ENCODE peak calls at places on chromosomes 7 and 10, in six cellular contexts. D is foreskin keratinocyte, Z is GM12878, S is Panc1, M is astrocyte, C is fibroblast of lung. U is an unnamed sample.

GRCh38 chr7:120989571-120990220 is 1.2 kb downstream of the CPED1 start:
- DNase-seq in M (no peak), C (peak; percentile 24), D (no peak), S (no peak), Z (no peak), U (no peak)

GRCh38 chr7:2508327-2509231 is 11.0 kb upstream of the LFNG start:
- DNase-seq in Z (no peak), S (no peak), D (no peak), M (no peak), C (no peak), U (no peak)

GRCh38 chr10:5882961-5883360 is 6.7 kb downstream of the ANKRD16 start:
- DNase-seq in S (no peak), M (no peak), Z (no peak), D (no peak), C (no peak), U (no peak)

GRCh38 chr7:23981758-23982157 is 271.7 kb downstream of the STK31 start:
- DNase-seq in M (no peak), Z (no peak), C (no peak), D (no peak), S (no peak), U (no peak)

GRCh38 chr7:46533946-46534345 is 612.9 kb upstream of the IGFBP3 start:
- DNase-seq in M (no peak), S (no peak), Z (no peak), C (no peak), D (no peak), U (no peak)

GRCh38 chr7:108430664-108431063 is 25.6 kb downstream of the NRCAM start:
- DNase-seq in M (no peak), D (no peak), Z (no peak), S (no peak), C (no peak), U (no peak)

GRCh38 chr10:44986670-44987069 is 8.1 kb upstream of the DEPP1 start:
- DNase-seq in Z (no peak), S (no peak), D (no peak), M (peak; percentile 73), C (peak; percentile 78), U (no peak)

GRCh38 chr7:17581301-17581700 is 282.8 kb downstream of the AHR start:
- DNase-seq in M (no peak), D (no peak), C (no peak), Z (no peak), S (no peak), U (no peak)

GRCh38 chr10:88152720-88153119 is 289.3 kb downstream of the PTEN start:
- DNase-seq in Z (peak; percentile 40), C (peak; percentile 97), M (peak; percentile 94), D (peak; percentile 99), S (no peak), U (peak; percentile 87)

GRCh38 chr7:132500727-132501410 is 75.4 kb downstream of the PLXNA4 start:
- DNase-seq in D (no peak), M (peak; percentile 63), S (no peak), C (peak; percentile 69), Z (no peak), U (no peak)

GRCh38 chr7:377069-378040 is 87.4 kb downstream of the FOXL3 start:
- DNase-seq in S (no peak), C (no peak), Z (no peak), D (no peak), M (no peak), U (no peak)

GRCh38 chr10:11068861-11069633 is 51.4 kb downstream of the CELF2 start:
- DNase-seq in S (no peak), Z (no peak), D (no peak), M (no peak), C (no peak), U (no peak)

GRCh38 chr10:5692476-5693358 is 8.1 kb downstream of the TASOR2 start:
- DNase-seq in C (peak; percentile 50), S (no peak), M (peak; percentile 23), Z (peak; percentile 32), D (peak; percentile 22), U (no peak)

GRCh38 chr10:85105614-85106013 is 777.2 kb downstream of the CCSER2 start:
- DNase-seq in Z (no peak), S (no peak), D (no peak), M (no peak), C (no peak), U (no peak)

GRCh38 chr7:105675873-105676484 is 94.7 kb upstream of the EFCAB10 start:
- DNase-seq in S (no peak), Z (no peak), M (no peak), C (no peak), D (no peak), U (no peak)

GRCh38 chr10:132714096-132714721 is 71.7 kb downstream of the NKX6-2 start:
- DNase-seq in M (peak; percentile 26), D (no peak), C (peak; percentile 50), S (no peak), Z (no peak), U (no peak)

GRCh38 chr10:25683291-25683690 is 250.7 kb upstream of the MYO3A start:
- DNase-seq in M (no peak), D (no peak), C (no peak), S (no peak), Z (no peak), U (no peak)

GRCh38 chr7:5647816-5648215 is 133.6 kb downstream of the RNF216 start:
- DNase-seq in C (no peak), S (no peak), M (no peak), D (no peak), Z (no peak), U (no peak)

GRCh38 chr10:83229991-83230390 is 909.3 kb upstream of the GHITM start:
- DNase-seq in C (no peak), D (no peak), Z (no peak), S (no peak), M (no peak), U (no peak)

GRCh38 chr10:17066000-17066399 is 63.6 kb downstream of the CUBN start:
- DNase-seq in C (peak; percentile 37), Z (no peak), M (no peak), D (no peak), S (no peak), U (no peak)

GRCh38 chr10:48885376-48885775 is 54.3 kb downstream of the LRRC18 start:
- DNase-seq in C (peak; percentile 0), Z (no peak), D (peak; percentile 4), S (no peak), M (no peak), U (no peak)

GRCh38 chr10:75294031-75294437 is 58.3 kb upstream of the COMTD1 start:
- DNase-seq in S (no peak), M (no peak), Z (no peak), D (no peak), C (peak; percentile 8), U (no peak)
- H3K27me3 ChIP-seq in S (peaks cover 54% of the 10 kb centered on the region), M (peaks cover 8% of the 10 kb centered on the region), Z (peaks cover 4% of the 10 kb centered on the region), D (no peaks in the 10 kb centered on the region), C (peaks cover 49% of the 10 kb centered on the region), U (no peaks in the 10 kb centered on the region)

DNA sequence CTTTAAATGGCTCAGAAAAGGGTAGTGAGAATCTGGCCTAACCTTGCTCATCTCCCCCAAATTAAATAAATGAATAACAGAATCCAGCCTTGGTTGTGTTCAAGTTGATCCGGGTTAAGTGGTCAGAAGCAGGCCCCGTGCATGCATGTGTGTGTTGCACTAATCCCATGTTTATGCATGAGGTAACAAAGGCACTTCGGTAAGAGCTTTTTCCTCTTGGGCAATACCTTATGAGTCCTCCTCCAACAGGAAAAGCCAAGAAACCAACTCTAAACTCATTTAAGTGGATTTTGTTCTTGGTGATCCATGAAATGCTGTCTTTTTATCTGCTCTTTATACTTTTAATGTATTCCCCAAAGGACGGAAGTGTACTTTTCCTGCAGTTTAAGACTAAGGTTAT is 104.9 kb upstream of the YAE1 start:
- DNase-seq in M (no peak), S (no peak), Z (no peak), C (no peak), D (no peak), U (no peak)
- H3K27me3 ChIP-seq in M (peaks cover 1% of the 10 kb centered on the region), S (peaks cover 8% of the 10 kb centered on the region), Z (no peaks in the 10 kb centered on the region), C (peaks cover 3% of the 10 kb centered on the region), D (peaks cover 25% of the 10 kb centered on the region), U (no peaks in the 10 kb centered on the region)

DNA sequence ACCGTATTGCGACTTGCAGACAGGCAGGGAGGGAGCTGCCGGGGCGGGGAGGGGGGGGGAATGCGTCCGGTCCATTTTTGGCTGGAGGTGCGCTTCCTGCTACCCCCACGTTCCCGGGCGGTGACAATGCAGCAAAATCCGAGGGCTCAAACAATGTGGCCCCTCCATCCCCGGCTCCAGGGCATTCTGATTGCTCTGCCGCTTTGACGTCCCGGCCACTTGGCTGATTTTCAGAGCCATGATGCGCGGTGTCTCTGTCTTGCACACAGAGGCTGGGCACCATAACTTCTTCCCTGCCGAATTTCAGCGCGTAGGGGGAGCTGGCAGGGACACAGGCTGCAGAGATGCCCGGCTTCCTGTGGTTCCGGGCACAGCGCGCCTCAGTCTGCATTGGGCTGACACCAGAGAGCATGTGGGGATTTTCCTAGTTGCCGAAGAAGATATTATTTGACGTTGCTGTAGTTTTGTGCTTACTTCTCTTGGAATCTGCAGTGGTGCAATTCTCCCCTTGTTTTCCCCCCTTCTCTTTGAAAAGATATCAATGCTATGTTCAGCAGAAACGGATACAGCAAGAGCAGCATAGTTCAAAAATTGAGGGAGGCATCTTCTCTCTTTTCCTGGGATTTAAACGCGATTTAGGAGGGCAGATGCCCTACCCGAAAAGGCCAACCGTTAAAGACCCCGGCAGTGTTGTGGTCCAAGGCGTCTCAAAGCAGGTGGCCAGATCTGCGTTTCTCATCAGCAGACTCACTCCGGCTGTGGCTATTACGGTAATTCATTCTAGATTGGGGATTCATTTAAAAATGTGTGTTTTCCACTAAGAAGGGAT is 1.4 kb downstream of the HECW1 start:
- DNase-seq in M (no peak), S (no peak), C (no peak), Z (no peak), D (no peak), U (no peak)
- H3K27me3 ChIP-seq in M (peaks cover 31% of the 10 kb centered on the region), S (peaks cover 61% of the 10 kb centered on the region), C (peaks cover 44% of the 10 kb centered on the region), Z (peaks cover 3% of the 10 kb centered on the region), D (peaks cover 98% of the 10 kb centered on the region), U (peaks cover 47% of the 10 kb centered on the region)

GRCh38 chr7:155506854-155507337 is 39.5 kb downstream of the CNPY1 start:
- DNase-seq in C (no peak), Z (no peak), S (no peak), M (no peak), D (peak; percentile 35), U (no peak)

GRCh38 chr7:155508372-155509024 is 37.9 kb downstream of the CNPY1 start:
- DNase-seq in C (no peak), D (no peak), Z (no peak), M (no peak), S (no peak), U (no peak)

GRCh38 chr7:155509725-155510551 is 36.4 kb downstream of the CNPY1 start:
- DNase-seq in D (no peak), Z (no peak), S (no peak), C (no peak), M (no peak), U (no peak)

GRCh38 chr7:155509025-155509724 is 37.2 kb downstream of the CNPY1 start:
- DNase-seq in D (no peak), Z (no peak), M (no peak), C (no peak), S (no peak), U (no peak)

DNA sequence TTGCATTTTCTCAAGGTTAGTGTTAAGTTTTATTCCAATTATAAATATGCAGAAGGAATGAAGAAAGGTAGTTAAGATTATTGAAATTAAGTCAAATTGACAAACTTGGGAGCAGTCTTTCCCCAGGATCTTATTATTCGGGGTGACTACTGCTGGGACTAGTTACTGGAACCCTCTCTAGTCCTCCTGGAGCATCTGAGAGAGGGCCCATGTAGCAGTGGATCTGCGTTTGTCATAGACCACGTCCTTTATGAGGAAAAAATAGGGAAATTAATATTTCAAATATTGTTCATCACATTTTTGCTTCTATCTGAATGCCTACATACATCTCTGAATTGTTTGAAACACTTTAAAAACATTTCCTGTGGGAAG is 41.0 kb downstream of the CNPY1 start:
- DNase-seq in C (no peak), D (no peak), Z (no peak), M (no peak), S (no peak), U (no peak)
- H3K27me3 ChIP-seq in C (peaks cover 22% of the 10 kb centered on the region), D (peaks cover 98% of the 10 kb centered on the region), Z (peaks cover 1% of the 10 kb centered on the region), M (peaks cover 69% of the 10 kb centered on the region), S (peaks cover 70% of the 10 kb centered on the region), U (peaks cover 45% of the 10 kb centered on the region)

GRCh38 chr10:8044331-8044907 is 10.1 kb upstream of the GATA3 start:
- DNase-seq in S (no peak), D (no peak), C (no peak), M (no peak), Z (no peak), U (no peak)
- H3K27me3 ChIP-seq in S (no peaks in the 10 kb centered on the region), D (peaks cover 98% of the 10 kb centered on the region), C (peaks cover 88% of the 10 kb centered on the region), M (peaks cover 97% of the 10 kb centered on the region), Z (peaks cover 25% of the 10 kb centered on the region), U (peaks cover 92% of the 10 kb centered on the region)

U was measured in kidney epithelial cell.